ENCODE peak calls at places on chromosomes 12 and 14, in ten cellular contexts. Z is neural crest cell, H is GDM1, X is KG1, D is NCI-H1105, Y is caudate nucleus, S is GM12865, N is NCI-H1092 treated with DMSO at 0.1 percent for 48 hours, P is 8988T, L is right atrium auricular region. A is an unnamed sample.

GRCh38 chr12:66668311-66668710 is 10.6 kb downstream of the GRIP1 start:
- DNase-seq in Y (no peak), S (no peak), L (no peak), Z (no peak), X (no peak), H (no peak), P (no peak), N (peak), D (peak), A (no peak)

GRCh38 chr12:32091696-32092095 is 15.0 kb upstream of the BICD1 start:
- DNase-seq in Y (no peak), Z (no peak), S (no peak), D (no peak), N (no peak), P (no peak), H (no peak), L (no peak), X (no peak), A (no peak)

GRCh38 chr12:95083938-95084337 is 10.5 kb upstream of the NR2C1 start:
- DNase-seq in D (no peak), S (no peak), N (no peak), Z (peak), X (no peak), H (no peak), L (no peak), P (no peak), Y (no peak), A (no peak)

GRCh38 chr12:62793256-62794217 is 141.4 kb downstream of the PPM1H start:
- DNase-seq in H (peak), P (peak), Y (peak), Z (peak), N (peak), D (peak), X (peak), S (peak), L (peak), A (peak)

GRCh38 chr12:64669270-64669842 is 59.1 kb downstream of the RASSF3 start:
- DNase-seq in Y (no peak), S (peak), Z (no peak), X (no peak), N (peak), P (no peak), D (no peak), L (no peak), H (peak), A (peak)

GRCh38 chr14:69715725-69716482 is 51.0 kb upstream of the SRSF5 start:
- DNase-seq in H (no peak), Y (no peak), L (peak), Z (no peak), X (no peak), S (no peak), P (no peak), D (peak), N (peak), A (no peak)

GRCh38 chr12:100138048-100138907 is 4.4 kb downstream of the BLTP3B start:
- DNase-seq in N (no peak), Z (no peak), P (no peak), X (peak), S (peak), H (peak), D (no peak), Y (no peak), L (no peak), A (peak)

GRCh38 chr14:54487771-54488170 is 1.0 kb downstream of the GMFB start:
- DNase-seq in N (no peak), P (no peak), L (no peak), Z (no peak), Y (no peak), X (no peak), S (no peak), H (no peak), D (no peak), A (no peak)